ENCODE peak calls at places on chromosomes 11 and 22, in six cellular contexts. N is activated naive CD4-positive, alpha-beta T cell; B is psoas muscle; H is kidney glomerular epithelial cell; W is H9; C is mesenchymal stem cell. X is an unnamed sample.

GRCh38 chr22:49286236-49286760 is 541.4 kb downstream of the BRD1 start:
- DNase-seq in C (no peak), H (no peak), B (no peak), W (no peak), N (no peak), X (no peak)

GRCh38 chr11:134576286-134576685 is 164.2 kb upstream of the B3GAT1 start:
- DNase-seq in H (no peak), C (no peak), N (no peak), B (no peak), W (no peak), X (no peak)

GRCh38 chr11:19696073-19696472 is 16.6 kb upstream of the NAV2 start:
- DNase-seq in B (no peak), C (no peak), N (no peak), H (no peak), W (no peak), X (no peak)

GRCh38 chr11:62875698-62876483 is 4.8 kb upstream of the SLC3A2 start:
- DNase-seq in H (no peak), N (no peak), B (no peak), W (no peak), C (no peak), X (no peak)

GRCh38 chr11:65078151-65078550 is 5.7 kb downstream of the CDCA5 start:
- DNase-seq in B (peak), N (no peak), C (peak), H (peak), W (peak), X (peak)

GRCh38 chr11:66559141-66559861 is 9.1 kb downstream of the CTSF start:
- DNase-seq in W (peak), H (no peak), B (peak), N (no peak), C (no peak), X (peak)

GRCh38 chr11:7690648-7691047 is 15.6 kb downstream of the OVCH2 start:
- DNase-seq in W (no peak), C (no peak), N (no peak), B (no peak), H (no peak), X (no peak)

GRCh38 chr11:75268626-75269366 is 28.2 kb downstream of the TPBGL start:
- DNase-seq in C (no peak), W (no peak), N (no peak), B (no peak), H (no peak), X (no peak)

GRCh38 chr22:28882545-28882877 is 861 bp upstream of the ZNRF3 start:
- DNase-seq in W (no peak), H (no peak), N (no peak), C (peak), B (peak), X (no peak)

GRCh38 chr22:28015676-28016601 is 96.9 kb upstream of the PITPNB start:
- DNase-seq in C (peak), H (no peak), W (no peak), N (no peak), B (peak), X (no peak)

GRCh38 chr11:134683860-134684259 is 271.8 kb upstream of the B3GAT1 start:
- DNase-seq in B (no peak), N (no peak), C (no peak), H (no peak), W (no peak), X (no peak)

GRCh38 chr11:62806611-62807121 is 1.4 kb upstream of the NXF1 start:
- DNase-seq in H (no peak), N (no peak), B (peak), W (no peak), C (peak), X (no peak)

GRCh38 chr11:1670928-1671371 is 26.0 kb upstream of the KRTAP5-6 start:
- DNase-seq in C (no peak), H (no peak), N (no peak), W (no peak), B (no peak), X (no peak)

GRCh38 chr11:115555336-115556090 is 51.3 kb upstream of the CADM1 start:
- DNase-seq in B (no peak), N (no peak), H (no peak), C (no peak), W (no peak), X (no peak)

GRCh38 chr11:65885231-65885630 is 3.0 kb downstream of the FIBP start:
- DNase-seq in N (no peak), B (no peak), H (no peak), W (no peak), C (no peak), X (no peak)

GRCh38 chr11:125433454-125434121 is 62.5 kb downstream of the FEZ1 start:
- DNase-seq in W (peak), C (peak), H (peak), B (peak), N (no peak), X (no peak)

GRCh38 chr11:63764712-63765631 is 3.6 kb downstream of the ZFTA start:
- DNase-seq in H (no peak), W (peak), C (no peak), B (peak), N (no peak), X (peak)

GRCh38 chr11:126186708-126187481 is 24.6 kb downstream of the RPUSD4 start:
- DNase-seq in C (no peak), H (no peak), W (no peak), B (no peak), N (no peak), X (no peak)

GRCh38 chr22:37161442-37161841 is 11.7 kb upstream of the IL2RB start:
- DNase-seq in N (no peak), C (peak), B (no peak), H (no peak), W (no peak), X (peak)

X was measured in pancreas.